ENCODE peak calls at places on chromosome 13, in eight cellular contexts. One of them, this sample, is unnamed.

GRCh38 chr13:26861951-26862350 is 101.4 kb upstream of the GPR12 start:
- DNase-seq in KBM-7: no peak
- DNase-seq in iPS DF 19.7: no peak
- DNase-seq in GM03348: no peak
- DNase-seq in ovary: no peak
- DNase-seq in stimulated activated CD8-positive, alpha-beta memory T cell treated with anti-CD3 and anti-CD28 coated beads, Interleukin-7, amount 100 ng/mL, for 1 hour: no peak
- DNase-seq in lower leg skin: no peak
- DNase-seq in esophagus squamous epithelium: no peak
- DNase-seq in this sample: no peak

GRCh38 chr13:42876810-42877550 is 95.6 kb downstream of the FAM216B start:
- DNase-seq in KBM-7: no peak
- DNase-seq in iPS DF 19.7: no peak
- DNase-seq in GM03348: peak; percentile 18
- DNase-seq in ovary: no peak
- DNase-seq in stimulated activated CD8-positive, alpha-beta memory T cell treated with anti-CD3 and anti-CD28 coated beads, Interleukin-7, amount 100 ng/mL, for 1 hour: no peak
- DNase-seq in lower leg skin: no peak
- DNase-seq in esophagus squamous epithelium: no peak
- DNase-seq in this sample: no peak

GRCh38 chr13:65756071-65756671 is 1474.0 kb downstream of the PCDH9 start:
- DNase-seq in KBM-7: no peak
- DNase-seq in iPS DF 19.7: no peak
- DNase-seq in GM03348: no peak
- DNase-seq in ovary: no peak
- DNase-seq in stimulated activated CD8-positive, alpha-beta memory T cell treated with anti-CD3 and anti-CD28 coated beads, Interleukin-7, amount 100 ng/mL, for 1 hour: no peak
- DNase-seq in lower leg skin: no peak
- DNase-seq in esophagus squamous epithelium: no peak
- DNase-seq in this sample: no peak

GRCh38 chr13:95360464-95361097 is 59.3 kb upstream of the ABCC4 start:
- DNase-seq in KBM-7: no peak
- DNase-seq in iPS DF 19.7: no peak
- DNase-seq in GM03348: no peak
- DNase-seq in ovary: no peak
- DNase-seq in stimulated activated CD8-positive, alpha-beta memory T cell treated with anti-CD3 and anti-CD28 coated beads, Interleukin-7, amount 100 ng/mL, for 1 hour: no peak
- DNase-seq in lower leg skin: no peak
- DNase-seq in esophagus squamous epithelium: no peak
- DNase-seq in this sample: no peak

GRCh38 chr13:75830842-75831241 is 194.7 kb downstream of the LMO7 start:
- DNase-seq in KBM-7: no peak
- DNase-seq in iPS DF 19.7: no peak
- DNase-seq in GM03348: peak; percentile 37
- DNase-seq in ovary: no peak
- DNase-seq in stimulated activated CD8-positive, alpha-beta memory T cell treated with anti-CD3 and anti-CD28 coated beads, Interleukin-7, amount 100 ng/mL, for 1 hour: no peak
- DNase-seq in lower leg skin: no peak
- DNase-seq in esophagus squamous epithelium: no peak
- DNase-seq in this sample: no peak

GRCh38 chr13:76936736-76937135 is 11.6 kb upstream of the ACOD1 start:
- DNase-seq in KBM-7: no peak
- DNase-seq in iPS DF 19.7: no peak
- DNase-seq in GM03348: no peak
- DNase-seq in ovary: no peak
- DNase-seq in stimulated activated CD8-positive, alpha-beta memory T cell treated with anti-CD3 and anti-CD28 coated beads, Interleukin-7, amount 100 ng/mL, for 1 hour: no peak
- DNase-seq in lower leg skin: no peak
- DNase-seq in esophagus squamous epithelium: no peak
- DNase-seq in this sample: no peak

GRCh38 chr13:48501705-48502104 is 31.2 kb downstream of the RCBTB2 start:
- DNase-seq in KBM-7: no peak
- DNase-seq in iPS DF 19.7: no peak
- DNase-seq in GM03348: no peak
- DNase-seq in ovary: no peak
- DNase-seq in stimulated activated CD8-positive, alpha-beta memory T cell treated with anti-CD3 and anti-CD28 coated beads, Interleukin-7, amount 100 ng/mL, for 1 hour: no peak
- DNase-seq in lower leg skin: no peak
- DNase-seq in esophagus squamous epithelium: no peak
- DNase-seq in this sample: no peak

GRCh38 chr13:99356216-99357089 is 49.3 kb upstream of the GPR183 start:
- DNase-seq in KBM-7: peak; percentile 67
- DNase-seq in iPS DF 19.7: no peak
- DNase-seq in GM03348: no peak
- DNase-seq in ovary: peak; percentile 64
- DNase-seq in stimulated activated CD8-positive, alpha-beta memory T cell treated with anti-CD3 and anti-CD28 coated beads, Interleukin-7, amount 100 ng/mL, for 1 hour: no peak
- DNase-seq in lower leg skin: no peak
- DNase-seq in esophagus squamous epithelium: no peak
- DNase-seq in this sample: no peak

GRCh38 chr13:83829800-83830199 is 52.5 kb downstream of the SLITRK1 start:
- DNase-seq in KBM-7: no peak
- DNase-seq in iPS DF 19.7: no peak
- DNase-seq in GM03348: no peak
- DNase-seq in ovary: no peak
- DNase-seq in stimulated activated CD8-positive, alpha-beta memory T cell treated with anti-CD3 and anti-CD28 coated beads, Interleukin-7, amount 100 ng/mL, for 1 hour: no peak
- DNase-seq in lower leg skin: no peak
- DNase-seq in esophagus squamous epithelium: no peak
- DNase-seq in this sample: no peak

GRCh38 chr13:102648046-102648445 is 46.8 kb downstream of the METTL21C start:
- DNase-seq in KBM-7: peak; percentile 21
- DNase-seq in iPS DF 19.7: no peak
- DNase-seq in GM03348: no peak
- DNase-seq in ovary: no peak
- DNase-seq in stimulated activated CD8-positive, alpha-beta memory T cell treated with anti-CD3 and anti-CD28 coated beads, Interleukin-7, amount 100 ng/mL, for 1 hour: no peak
- DNase-seq in lower leg skin: no peak
- DNase-seq in esophagus squamous epithelium: no peak
- DNase-seq in this sample: no peak

GRCh38 chr13:113224486-113224885 is 15.1 kb downstream of the CUL4A start:
- DNase-seq in KBM-7: no peak
- DNase-seq in iPS DF 19.7: no peak
- DNase-seq in GM03348: no peak
- DNase-seq in ovary: no peak
- DNase-seq in stimulated activated CD8-positive, alpha-beta memory T cell treated with anti-CD3 and anti-CD28 coated beads, Interleukin-7, amount 100 ng/mL, for 1 hour: no peak
- DNase-seq in lower leg skin: no peak
- DNase-seq in esophagus squamous epithelium: no peak
- DNase-seq in this sample: no peak

GRCh38 chr13:39571502-39572092 is 31.4 kb downstream of the LHFPL6 start:
- DNase-seq in KBM-7: no peak
- DNase-seq in iPS DF 19.7: no peak
- DNase-seq in GM03348: no peak
- DNase-seq in ovary: no peak
- DNase-seq in stimulated activated CD8-positive, alpha-beta memory T cell treated with anti-CD3 and anti-CD28 coated beads, Interleukin-7, amount 100 ng/mL, for 1 hour: no peak
- DNase-seq in lower leg skin: no peak
- DNase-seq in esophagus squamous epithelium: no peak
- DNase-seq in this sample: no peak

GRCh38 chr13:29429496-29429895 is 166.0 kb downstream of the SLC7A1 start:
- DNase-seq in KBM-7: no peak
- DNase-seq in iPS DF 19.7: no peak
- DNase-seq in GM03348: peak; percentile 65
- DNase-seq in ovary: no peak
- DNase-seq in stimulated activated CD8-positive, alpha-beta memory T cell treated with anti-CD3 and anti-CD28 coated beads, Interleukin-7, amount 100 ng/mL, for 1 hour: no peak
- DNase-seq in lower leg skin: no peak
- DNase-seq in esophagus squamous epithelium: no peak
- DNase-seq in this sample: no peak

GRCh38 chr13:97388385-97388784 is 45.6 kb upstream of the RAP2A start:
- DNase-seq in KBM-7: peak; percentile 69
- DNase-seq in iPS DF 19.7: no peak
- DNase-seq in GM03348: no peak
- DNase-seq in ovary: no peak
- DNase-seq in stimulated activated CD8-positive, alpha-beta memory T cell treated with anti-CD3 and anti-CD28 coated beads, Interleukin-7, amount 100 ng/mL, for 1 hour: no peak
- DNase-seq in lower leg skin: no peak
- DNase-seq in esophagus squamous epithelium: no peak
- DNase-seq in this sample: no peak

GRCh38 chr13:63540042-63540441 is 2124.4 kb upstream of the PCDH20 start:
- DNase-seq in KBM-7: no peak
- DNase-seq in iPS DF 19.7: no peak
- DNase-seq in GM03348: no peak
- DNase-seq in ovary: no peak
- DNase-seq in stimulated activated CD8-positive, alpha-beta memory T cell treated with anti-CD3 and anti-CD28 coated beads, Interleukin-7, amount 100 ng/mL, for 1 hour: no peak
- DNase-seq in lower leg skin: no peak
- DNase-seq in esophagus squamous epithelium: no peak
- DNase-seq in this sample: no peak

GRCh38 chr13:57286511-57287098 is 119.6 kb downstream of the PRR20E start:
- DNase-seq in KBM-7: no peak
- DNase-seq in iPS DF 19.7: no peak
- DNase-seq in GM03348: no peak
- DNase-seq in ovary: no peak
- DNase-seq in stimulated activated CD8-positive, alpha-beta memory T cell treated with anti-CD3 and anti-CD28 coated beads, Interleukin-7, amount 100 ng/mL, for 1 hour: no peak
- DNase-seq in lower leg skin: no peak
- DNase-seq in esophagus squamous epithelium: no peak
- DNase-seq in this sample: no peak

GRCh38 chr13:74710006-74710405 is 575.8 kb upstream of the KLF12 start:
- DNase-seq in KBM-7: no peak
- DNase-seq in iPS DF 19.7: no peak
- DNase-seq in GM03348: peak; percentile 56
- DNase-seq in ovary: no peak
- DNase-seq in stimulated activated CD8-positive, alpha-beta memory T cell treated with anti-CD3 and anti-CD28 coated beads, Interleukin-7, amount 100 ng/mL, for 1 hour: no peak
- DNase-seq in lower leg skin: no peak
- DNase-seq in esophagus squamous epithelium: no peak
- DNase-seq in this sample: no peak

GRCh38 chr13:111897178-111897845 is 169.6 kb upstream of the SOX1 start:
- DNase-seq in KBM-7: no peak
- DNase-seq in iPS DF 19.7: no peak
- DNase-seq in GM03348: no peak
- DNase-seq in ovary: no peak
- DNase-seq in stimulated activated CD8-positive, alpha-beta memory T cell treated with anti-CD3 and anti-CD28 coated beads, Interleukin-7, amount 100 ng/mL, for 1 hour: no peak
- DNase-seq in lower leg skin: peak; percentile 58
- DNase-seq in esophagus squamous epithelium: no peak
- DNase-seq in this sample: no peak

GRCh38 chr13:100130092-100130491 is 41.2 kb downstream of the PCCA start:
- DNase-seq in KBM-7: no peak
- DNase-seq in iPS DF 19.7: no peak
- DNase-seq in GM03348: peak; percentile 30
- DNase-seq in ovary: no peak
- DNase-seq in stimulated activated CD8-positive, alpha-beta memory T cell treated with anti-CD3 and anti-CD28 coated beads, Interleukin-7, amount 100 ng/mL, for 1 hour: no peak
- DNase-seq in lower leg skin: no peak
- DNase-seq in esophagus squamous epithelium: no peak
- DNase-seq in this sample: no peak

GRCh38 chr13:85738696-85739320 is 60.4 kb downstream of the SLITRK6 start:
- DNase-seq in KBM-7: no peak
- DNase-seq in iPS DF 19.7: no peak
- DNase-seq in GM03348: no peak
- DNase-seq in ovary: no peak
- DNase-seq in stimulated activated CD8-positive, alpha-beta memory T cell treated with anti-CD3 and anti-CD28 coated beads, Interleukin-7, amount 100 ng/mL, for 1 hour: no peak
- DNase-seq in lower leg skin: no peak
- DNase-seq in esophagus squamous epithelium: no peak
- DNase-seq in this sample: no peak

GRCh38 chr13:65638572-65639168 is 1591.5 kb downstream of the PCDH9 start:
- DNase-seq in KBM-7: peak; percentile 36
- DNase-seq in iPS DF 19.7: peak; percentile 9
- DNase-seq in GM03348: peak; percentile 39
- DNase-seq in ovary: no peak
- DNase-seq in stimulated activated CD8-positive, alpha-beta memory T cell treated with anti-CD3 and anti-CD28 coated beads, Interleukin-7, amount 100 ng/mL, for 1 hour: no peak
- DNase-seq in lower leg skin: no peak
- DNase-seq in esophagus squamous epithelium: no peak
- DNase-seq in this sample: no peak

GRCh38 chr13:71087432-71087831 is 779.6 kb downstream of the DACH1 start:
- DNase-seq in KBM-7: no peak
- DNase-seq in iPS DF 19.7: no peak
- DNase-seq in GM03348: no peak
- DNase-seq in ovary: no peak
- DNase-seq in stimulated activated CD8-positive, alpha-beta memory T cell treated with anti-CD3 and anti-CD28 coated beads, Interleukin-7, amount 100 ng/mL, for 1 hour: no peak
- DNase-seq in lower leg skin: no peak
- DNase-seq in esophagus squamous epithelium: no peak
- DNase-seq in this sample: no peak

GRCh38 chr13:50124536-50125305 is 109.5 kb downstream of the KCNRG start:
- DNase-seq in KBM-7: peak; percentile 57
- DNase-seq in iPS DF 19.7: no peak
- DNase-seq in GM03348: peak; percentile 59
- DNase-seq in ovary: peak; percentile 95
- DNase-seq in stimulated activated CD8-positive, alpha-beta memory T cell treated with anti-CD3 and anti-CD28 coated beads, Interleukin-7, amount 100 ng/mL, for 1 hour: peak; percentile 89
- DNase-seq in lower leg skin: peak; percentile 91
- DNase-seq in esophagus squamous epithelium: no peak
- DNase-seq in this sample: peak; percentile 45

GRCh38 chr13:63910406-63910957 is 2494.8 kb upstream of the PCDH20 start:
- DNase-seq in KBM-7: peak; percentile 48
- DNase-seq in iPS DF 19.7: no peak
- DNase-seq in GM03348: no peak
- DNase-seq in ovary: no peak
- DNase-seq in stimulated activated CD8-positive, alpha-beta memory T cell treated with anti-CD3 and anti-CD28 coated beads, Interleukin-7, amount 100 ng/mL, for 1 hour: no peak
- DNase-seq in lower leg skin: no peak
- DNase-seq in esophagus squamous epithelium: no peak
- DNase-seq in this sample: no peak

This sample was measured in cerebellar nuclear complex.